ENCODE peak calls at places on chromosomes 11 and 22, in eight cellular contexts. X, D, J, I, K, Z, W and F are unnamed samples.

GRCh38 chr11:65310215-65310614 is 4.5 kb upstream of the CDC42EP2 start:
- DNase-seq in D (no peak), W (no peak), K (no peak), Z (no peak), X (no peak), J (no peak), I (no peak), F (no peak)

GRCh38 chr11:46681814-46682213 is 18.6 kb downstream of the ARHGAP1 start:
- DNase-seq in I (no peak), Z (no peak), K (no peak), W (no peak), X (no peak), J (no peak), D (no peak), F (no peak)

GRCh38 chr22:41620646-41621098 is at the start of gene DESI1:
- DNase-seq in D (no peak), W (no peak), X (no peak), K (no peak), J (no peak), Z (peak), I (no peak), F (no peak)

GRCh38 chr11:14541180-14541579 is 21.0 kb upstream of the PSMA1 start:
- DNase-seq in J (no peak), K (no peak), D (no peak), W (no peak), X (no peak), Z (peak), I (no peak), F (no peak)

GRCh38 chr22:27554841-27555456 is 246.6 kb downstream of the MN1 start:
- DNase-seq in D (no peak), W (no peak), X (no peak), Z (no peak), K (no peak), J (no peak), I (no peak), F (no peak)

GRCh38 chr11:31967404-31967950 is 123.4 kb upstream of the RCN1 start:
- DNase-seq in J (no peak), X (no peak), Z (no peak), W (no peak), I (no peak), K (no peak), D (no peak), F (no peak)

GRCh38 chr11:126628790-126629621 is 273.5 kb downstream of the ST3GAL4 start:
- DNase-seq in D (no peak), W (peak), K (peak), X (no peak), I (no peak), J (no peak), Z (peak), F (no peak)

GRCh38 chr11:95337175-95337957 is 106.4 kb upstream of the SESN3 start:
- DNase-seq in J (no peak), X (peak), Z (peak), K (peak), I (no peak), D (peak), W (no peak), F (no peak)

GRCh38 chr11:11038339-11039248 is 180.7 kb upstream of the ZBED5 start:
- DNase-seq in D (no peak), Z (no peak), I (no peak), X (no peak), W (no peak), J (no peak), K (no peak), F (no peak)

GRCh38 chr22:37427128-37427710 is at the start of gene ELFN2:
- DNase-seq in Z (peak), I (no peak), J (no peak), X (peak), K (peak), W (no peak), D (no peak), F (no peak)

GRCh38 chr11:35178862-35179261 is 39.9 kb downstream of the CD44 start:
- DNase-seq in X (no peak), D (no peak), K (no peak), I (no peak), W (no peak), Z (no peak), J (no peak), F (no peak)

GRCh38 chr11:114059278-114059983 is at the start of gene ZBTB16:
- DNase-seq in J (no peak), W (no peak), Z (peak), K (no peak), D (peak), I (peak), X (peak), F (peak)

GRCh38 chr11:120245434-120245833 is 5.5 kb downstream of the POU2F3 start:
- DNase-seq in X (no peak), J (no peak), I (no peak), D (no peak), K (no peak), W (no peak), Z (no peak), F (no peak)

GRCh38 chr22:38578505-38578904 is 8.5 kb upstream of the DMC1 start:
- DNase-seq in W (no peak), Z (no peak), X (no peak), D (no peak), J (no peak), I (no peak), K (no peak), F (no peak)

GRCh38 chr11:40306938-40307548 is 1152.4 kb downstream of the LRRC4C start:
- DNase-seq in I (no peak), Z (peak), J (no peak), D (no peak), X (peak), W (no peak), K (peak), F (no peak)

GRCh38 chr22:46576556-46577351 is 39.3 kb upstream of the CELSR1 start:
- DNase-seq in J (no peak), I (no peak), W (no peak), K (peak), Z (peak), X (peak), D (no peak), F (no peak)

GRCh38 chr11:64918056-64918455 is 1.0 kb upstream of the ATG2A start:
- DNase-seq in Z (peak), D (no peak), W (peak), X (peak), J (no peak), I (no peak), K (peak), F (no peak)

DNA sequence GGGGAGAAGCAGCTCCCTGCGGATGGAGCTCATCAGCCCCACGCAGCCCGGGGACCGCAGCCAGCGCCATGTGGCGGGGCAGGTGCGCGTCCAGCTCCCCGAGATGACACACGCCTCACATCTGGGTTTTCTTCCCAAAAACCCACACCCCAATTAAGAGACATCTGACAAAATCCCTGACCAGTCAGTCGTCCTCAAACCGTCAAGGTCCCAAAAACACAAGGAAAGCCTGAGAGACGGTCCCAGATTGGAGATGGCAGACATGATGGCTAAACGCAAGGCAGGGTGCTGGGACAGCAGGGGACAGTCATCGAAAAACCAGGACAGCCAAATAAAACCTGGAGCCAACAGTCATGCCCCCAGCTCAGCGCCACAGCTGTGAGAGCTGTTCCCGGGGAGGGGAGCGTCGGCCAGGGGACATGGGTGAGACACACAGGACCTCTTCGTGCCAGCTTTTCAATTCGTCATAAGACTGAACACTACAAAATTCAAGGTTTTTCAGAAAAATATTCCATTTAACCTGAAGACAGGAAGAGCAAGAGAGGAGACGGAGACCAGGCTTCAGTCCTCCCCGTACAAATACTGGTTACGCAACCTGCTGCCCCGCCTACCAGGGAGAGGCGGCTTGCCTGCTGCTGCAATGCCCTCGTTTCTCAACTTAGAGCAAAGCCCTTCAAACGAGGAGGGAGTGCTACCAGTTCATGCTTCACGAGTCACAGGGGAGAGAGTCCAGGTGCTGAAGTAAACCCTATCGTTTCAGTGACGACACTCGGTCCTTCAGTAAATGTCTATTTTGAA is 10.5 kb downstream of the TOLLIP start:
- DNase-seq in W (no peak), D (peak), I (peak), X (peak), K (peak), J (peak), Z (peak), F (peak)
- H3K4me3 ChIP-seq in W (no peak), D (no peak), I (no peak), X (no peak), K (peak), J (no peak), Z (no peak), F (peak)

GRCh38 chr22:47837703-47838102 is 1075.3 kb downstream of the TBC1D22A start:
- DNase-seq in D (no peak), J (no peak), W (no peak), K (peak), I (peak), Z (peak), X (no peak), F (peak)
- TF ChIP-seq CTCF in D (no peak), J (peak), W (peak), K (peak), I (no peak), Z (peak), X (peak), F (peak)

DNA sequence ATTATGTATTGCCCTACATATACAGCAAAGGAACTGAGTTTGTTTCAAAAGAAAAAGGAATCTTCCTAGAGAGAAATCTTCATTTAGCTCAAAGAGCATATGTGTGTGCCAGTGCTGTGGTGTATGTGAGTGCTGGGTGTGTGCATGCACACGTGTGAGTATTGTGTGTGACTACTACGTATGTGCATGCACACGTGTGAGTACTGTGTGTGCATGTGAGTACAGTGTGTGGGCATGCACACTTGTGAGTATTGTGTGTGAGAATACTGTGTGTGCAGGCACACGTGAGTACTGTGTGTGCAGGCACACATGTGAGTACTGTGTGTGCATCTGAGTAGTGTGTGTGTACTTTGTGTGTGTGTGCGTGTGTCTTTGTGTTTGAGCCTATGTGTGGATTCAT is 651.0 kb upstream of the B3GAT1 start:
- DNase-seq in D (no peak), I (no peak), W (no peak), Z (no peak), X (no peak), K (no peak), J (no peak), F (no peak)
- H3K4me3 ChIP-seq in D (no peak), I (no peak), W (no peak), Z (no peak), X (no peak), K (no peak), J (no peak), F (no peak)

GRCh38 chr11:17496406-17496805 is 19.8 kb upstream of the ABCC8 start:
- DNase-seq in D (no peak), K (peak), X (peak), W (no peak), J (no peak), I (no peak), Z (peak), F (no peak)

GRCh38 chr11:17500673-17501072 is 24.0 kb upstream of the ABCC8 start:
- DNase-seq in X (no peak), D (no peak), Z (no peak), K (no peak), W (no peak), J (no peak), I (no peak), F (no peak)

GRCh38 chr11:17502630-17503029 is 26.0 kb upstream of the ABCC8 start:
- DNase-seq in D (no peak), Z (no peak), K (no peak), I (no peak), X (no peak), J (no peak), W (no peak), F (no peak)

GRCh38 chr11:17498058-17498457 is 21.4 kb upstream of the ABCC8 start:
- DNase-seq in W (no peak), Z (no peak), K (no peak), X (no peak), D (no peak), I (no peak), J (no peak), F (no peak)

DNA sequence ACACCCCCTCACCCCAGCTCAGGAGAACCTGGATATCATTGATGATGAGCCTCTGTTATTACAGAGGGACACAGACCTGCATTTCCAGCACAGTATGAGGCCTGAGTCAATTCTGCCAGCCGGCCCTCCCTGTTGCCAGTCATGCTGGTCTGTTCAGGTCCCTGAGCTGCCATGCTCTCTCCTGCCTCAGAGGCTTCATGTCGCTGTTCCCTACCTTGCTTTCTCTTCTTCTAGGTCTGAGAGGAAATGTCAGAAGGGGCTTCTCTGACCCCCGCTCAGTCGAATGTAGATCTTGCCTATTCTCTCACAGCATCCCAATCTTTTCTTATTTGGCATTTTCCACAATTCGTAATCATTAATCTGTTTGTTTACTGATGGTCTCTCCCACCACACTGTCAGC is 21.8 kb upstream of the ABCC8 start:
- DNase-seq in J (no peak), D (no peak), I (no peak), X (peak), W (no peak), K (no peak), Z (no peak), F (no peak)
- TF ChIP-seq CTCF in J (no peak), D (no peak), I (no peak), X (peak), W (peak), K (peak), Z (peak), F (peak)

GRCh38 chr22:31659246-31659645 is 2.8 kb downstream of the PISD start:
- DNase-seq in D (no peak), K (no peak), W (no peak), I (no peak), J (peak), X (no peak), Z (no peak), F (no peak)
- H3K4me3 ChIP-seq in D (no peak), K (no peak), W (no peak), I (no peak), J (no peak), X (no peak), Z (no peak), F (no peak)

DNA sequence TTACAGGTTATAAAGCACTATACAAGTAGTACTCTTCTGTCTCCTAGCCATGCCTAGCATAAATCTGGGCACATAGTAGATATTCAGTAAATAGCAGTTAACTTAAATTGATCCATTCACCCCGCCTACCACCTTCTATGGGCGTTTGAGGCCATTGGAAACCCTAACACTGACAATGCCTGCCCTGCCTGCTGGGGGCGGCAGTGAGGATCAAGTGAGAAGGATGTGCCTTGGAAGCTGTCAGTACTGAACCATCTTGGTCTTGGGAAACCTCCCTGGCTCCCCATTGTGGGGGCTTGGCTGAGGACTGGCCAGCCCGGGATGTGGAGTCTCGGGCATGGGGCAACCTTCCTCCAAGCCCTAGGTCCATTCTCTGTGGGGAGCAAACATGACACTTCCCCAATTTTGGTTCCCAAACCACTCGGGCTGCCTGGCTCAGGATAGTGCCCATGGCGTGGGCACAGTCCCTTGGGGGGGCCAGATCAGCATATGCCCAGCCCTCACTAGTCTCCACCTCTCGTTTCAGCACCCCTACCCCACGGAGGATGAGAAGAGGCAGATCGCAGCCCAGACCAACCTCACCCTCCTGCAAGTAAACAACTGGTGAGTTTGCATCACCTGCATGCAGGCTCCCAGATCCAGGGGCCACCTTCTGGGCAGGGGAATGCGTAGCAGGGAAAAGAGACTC is 67.4 kb downstream of the FEZ1 start:
- DNase-seq in I (no peak), D (no peak), Z (no peak), K (no peak), X (no peak), J (no peak), W (no peak), F (no peak)
- TF ChIP-seq CTCF in I (no peak), D (no peak), Z (no peak), K (no peak), X (no peak), J (no peak), W (no peak), F (peak)

GRCh38 chr11:62689421-62690183 is at the start of gene LRRN4CL:
- DNase-seq in J (no peak), K (peak), D (peak), W (peak), Z (peak), X (peak), I (peak), F (no peak)

GRCh38 chr11:62694455-62695167 is 5.3 kb upstream of the LRRN4CL start:
- DNase-seq in J (no peak), D (peak), W (peak), I (peak), Z (peak), X (peak), K (peak), F (no peak)
- H3K4me3 ChIP-seq in J (no peak), D (no peak), W (no peak), I (no peak), Z (no peak), X (no peak), K (no peak), F (no peak)

GRCh38 chr11:63639195-63639832 is 25.1 kb upstream of the PLAAT3 start:
- DNase-seq in K (peak), I (no peak), J (no peak), Z (peak), W (no peak), D (no peak), X (no peak), F (no peak)

GRCh38 chr11:63635762-63636465 is 21.7 kb upstream of the PLAAT3 start:
- DNase-seq in K (peak), D (peak), Z (peak), W (peak), I (no peak), J (no peak), X (peak), F (peak)

GRCh38 chr11:63643205-63643604 is 28.0 kb downstream of the ATL3 start:
- DNase-seq in J (no peak), X (no peak), D (no peak), W (no peak), K (no peak), I (no peak), Z (no peak), F (no peak)

DNA sequence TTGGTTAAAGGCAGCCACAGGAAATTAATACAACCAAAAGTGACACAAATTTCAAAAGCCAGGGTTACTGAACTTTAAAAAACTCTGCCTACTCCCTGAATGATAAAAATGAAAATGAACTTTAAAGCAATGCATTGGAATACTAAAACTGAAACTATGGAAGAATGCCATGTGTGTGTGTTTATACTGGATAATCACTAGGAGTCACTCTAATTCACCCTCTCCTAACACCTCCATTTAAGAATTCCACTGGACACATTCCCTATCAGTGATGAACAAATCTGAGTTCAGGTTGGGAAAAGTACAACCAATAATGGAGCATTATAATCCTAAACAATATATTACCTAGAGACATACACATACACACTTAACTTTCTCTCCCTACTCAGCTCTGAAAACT is 27.5 kb upstream of the PLAAT3 start:
- DNase-seq in I (no peak), W (no peak), K (peak), Z (peak), X (no peak), D (no peak), J (no peak), F (no peak)
- TF ChIP-seq CTCF in I (no peak), W (no peak), K (no peak), Z (no peak), X (peak), D (no peak), J (no peak), F (no peak)